ENCODE peak calls at places on chromosomes 3 and 15, in eight cellular contexts. U, C, Y, A, I, H, L and J are unnamed samples.

GRCh38 chr15:83248151-83248851 is 36.2 kb downstream of the BNC1 start:
- DNase-seq in L (peak), U (peak), A (peak), I (peak), H (peak), Y (no peak), C (peak), J (peak)

GRCh38 chr3:128881576-128881975 is 2.2 kb downstream of the ACAD9 start:
- DNase-seq in H (no peak), U (no peak), C (no peak), A (no peak), I (no peak), Y (no peak), L (no peak), J (no peak)

GRCh38 chr3:196323723-196324122 is 5.7 kb upstream of the DYNLT2B start:
- DNase-seq in C (no peak), Y (no peak), L (peak), A (no peak), U (peak), H (no peak), I (no peak), J (no peak)

GRCh38 chr15:40763801-40764765 is at the start of gene GCHFR:
- DNase-seq in U (peak), H (no peak), L (peak), C (peak), I (peak), Y (peak), A (peak), J (peak)

GRCh38 chr15:61621146-61621545 is 392.0 kb upstream of the RORA start:
- DNase-seq in A (no peak), U (no peak), Y (no peak), I (no peak), L (no peak), H (no peak), C (peak), J (no peak)

GRCh38 chr15:44427756-44428724 is 611 bp downstream of the CTDSPL2 start:
- DNase-seq in Y (no peak), L (peak), I (peak), H (peak), A (no peak), U (peak), C (peak), J (no peak)

GRCh38 chr3:161336661-161337060 is 34.7 kb downstream of the SPTSSB start:
- DNase-seq in L (no peak), U (no peak), Y (no peak), A (no peak), I (no peak), C (no peak), H (no peak), J (no peak)

GRCh38 chr15:95326689-95327525 is 1003.6 kb upstream of the NR2F2 start:
- DNase-seq in Y (no peak), H (no peak), C (no peak), I (no peak), U (no peak), L (peak), A (no peak), J (no peak)

GRCh38 chr3:171358891-171359218 is 101.3 kb downstream of the TNIK start:
- DNase-seq in A (no peak), L (no peak), C (no peak), I (no peak), U (no peak), Y (no peak), H (no peak), J (no peak)

GRCh38 chr15:69747193-69747592 is 294.6 kb downstream of the RPLP1 start:
- DNase-seq in H (no peak), Y (no peak), A (no peak), C (no peak), L (no peak), I (no peak), U (no peak), J (no peak)

GRCh38 chr3:182303169-182303568 is 490.1 kb upstream of the ATP11B start:
- DNase-seq in U (no peak), H (no peak), A (no peak), I (no peak), C (peak), Y (no peak), L (no peak), J (no peak)

GRCh38 chr15:71072423-71072822 is 42.8 kb upstream of the THSD4 start:
- DNase-seq in L (no peak), U (no peak), A (no peak), H (no peak), I (no peak), Y (no peak), C (no peak), J (no peak)

GRCh38 chr3:132134611-132135010 is 99.8 kb upstream of the CPNE4 start:
- DNase-seq in C (peak), H (peak), Y (no peak), U (peak), I (peak), A (no peak), L (peak), J (peak)

GRCh38 chr3:141279074-141279945 is 47.7 kb downstream of the PXYLP1 start:
- DNase-seq in C (peak), L (peak), U (peak), H (no peak), A (no peak), Y (no peak), I (peak), J (no peak)

GRCh38 chr3:192408007-192408655 is 319.2 kb downstream of the FGF12 start:
- DNase-seq in A (no peak), U (no peak), C (no peak), L (no peak), I (peak), H (no peak), Y (no peak), J (no peak)

GRCh38 chr3:13318626-13319470 is 101.3 kb downstream of the NUP210 start:
- DNase-seq in L (no peak), U (no peak), Y (no peak), I (no peak), H (no peak), A (no peak), C (no peak), J (no peak)

GRCh38 chr3:126212629-126213375 is 32.4 kb upstream of the ALDH1L1 start:
- DNase-seq in Y (peak), C (no peak), H (no peak), I (peak), A (no peak), U (peak), L (peak), J (peak)

GRCh38 chr15:41917767-41918430 is 24.0 kb upstream of the SPTBN5 start:
- DNase-seq in Y (peak), I (peak), L (peak), C (peak), A (no peak), U (peak), H (no peak), J (peak)

GRCh38 chr3:131821376-131821775 is 213.4 kb downstream of the CPNE4 start:
- DNase-seq in U (no peak), A (no peak), Y (no peak), L (no peak), H (no peak), C (no peak), I (no peak), J (no peak)

GRCh38 chr15:29348308-29348914 is 78.8 kb upstream of the NSMCE3 start:
- DNase-seq in U (no peak), A (no peak), H (no peak), C (no peak), I (no peak), L (no peak), Y (no peak), J (no peak)

GRCh38 chr3:39101022-39101689 is 6.3 kb downstream of the GORASP1 start:
- DNase-seq in C (peak), A (no peak), H (no peak), U (peak), L (peak), Y (no peak), I (no peak), J (peak)

GRCh38 chr15:52799145-52799811 is 9.1 kb upstream of the ONECUT1 start:
- DNase-seq in H (no peak), L (no peak), U (no peak), I (no peak), A (no peak), C (no peak), Y (no peak), J (no peak)

GRCh38 chr3:150020527-150020926 is 49.8 kb upstream of the PFN2 start:
- DNase-seq in H (no peak), L (peak), C (peak), I (peak), A (no peak), Y (no peak), U (peak), J (peak)

GRCh38 chr3:108608750-108609149 is 19.2 kb downstream of the DZIP3 start:
- DNase-seq in A (no peak), L (no peak), H (no peak), U (no peak), I (no peak), Y (no peak), C (no peak), J (no peak)

GRCh38 chr3:50676031-50676705 is 1.4 kb downstream of the DOCK3 start:
- DNase-seq in H (no peak), L (no peak), I (no peak), U (no peak), A (no peak), Y (no peak), C (no peak), J (no peak)

GRCh38 chr3:50673937-50674336 is 790 bp upstream of the DOCK3 start:
- DNase-seq in C (no peak), I (no peak), L (no peak), H (no peak), U (no peak), A (no peak), Y (no peak), J (no peak)

GRCh38 chr3:50674349-50675178 is at the start of gene DOCK3:
- DNase-seq in C (peak), L (peak), U (peak), A (no peak), Y (peak), H (peak), I (peak), J (no peak)

GRCh38 chr3:50672656-50673055 is 2.1 kb upstream of the DOCK3 start:
- DNase-seq in H (no peak), C (no peak), Y (no peak), A (no peak), L (no peak), U (no peak), I (no peak), J (no peak)

DNA sequence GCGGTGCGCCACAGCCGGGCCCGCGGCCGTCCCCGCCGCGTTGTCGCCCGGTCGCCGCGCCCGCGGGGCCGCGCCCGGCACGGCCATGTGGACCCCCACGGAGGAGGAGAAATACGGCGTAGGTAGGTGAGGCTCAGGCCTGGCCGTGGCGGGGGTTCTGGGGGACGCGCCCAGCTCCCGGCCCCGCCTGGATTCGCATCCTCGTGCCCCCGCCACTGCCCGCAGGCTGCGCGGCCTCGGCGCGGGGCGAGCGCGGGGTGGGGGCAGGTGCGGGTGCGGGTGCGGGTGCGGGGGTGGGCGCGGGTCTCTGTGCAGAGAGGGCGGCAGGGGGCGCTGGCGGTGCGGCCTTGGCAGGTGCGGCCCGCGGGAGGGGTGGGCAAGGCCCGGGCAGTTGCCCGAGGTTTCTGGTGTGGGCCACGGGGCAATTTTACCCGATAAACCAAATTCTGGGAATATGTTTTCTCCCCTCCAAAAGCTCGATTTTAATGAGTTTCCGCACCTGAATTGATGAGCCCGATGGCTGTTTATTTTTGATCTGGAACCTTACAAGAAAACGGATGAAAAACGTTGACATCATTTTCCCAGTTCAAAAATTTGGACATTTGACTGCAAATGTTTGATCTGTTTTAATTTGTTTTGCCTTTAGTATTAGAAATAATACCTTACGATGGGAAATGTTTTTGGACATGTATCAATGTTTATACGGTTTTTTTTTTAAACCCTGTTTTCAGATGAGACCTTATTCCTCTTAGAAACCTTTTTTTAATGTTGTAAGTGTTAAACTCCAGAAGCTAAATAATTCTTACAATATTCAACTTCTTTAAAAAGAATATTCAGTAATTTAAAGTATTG is 678 bp downstream of the DOCK3 start:
- DNase-seq in U (no peak), H (no peak), L (no peak), Y (no peak), I (no peak), A (no peak), C (no peak), J (no peak)
- TF ChIP-seq CTCF in U (no peak), H (peak), L (peak), Y (no peak), I (peak), A (no peak), C (peak), J (peak)

DNA sequence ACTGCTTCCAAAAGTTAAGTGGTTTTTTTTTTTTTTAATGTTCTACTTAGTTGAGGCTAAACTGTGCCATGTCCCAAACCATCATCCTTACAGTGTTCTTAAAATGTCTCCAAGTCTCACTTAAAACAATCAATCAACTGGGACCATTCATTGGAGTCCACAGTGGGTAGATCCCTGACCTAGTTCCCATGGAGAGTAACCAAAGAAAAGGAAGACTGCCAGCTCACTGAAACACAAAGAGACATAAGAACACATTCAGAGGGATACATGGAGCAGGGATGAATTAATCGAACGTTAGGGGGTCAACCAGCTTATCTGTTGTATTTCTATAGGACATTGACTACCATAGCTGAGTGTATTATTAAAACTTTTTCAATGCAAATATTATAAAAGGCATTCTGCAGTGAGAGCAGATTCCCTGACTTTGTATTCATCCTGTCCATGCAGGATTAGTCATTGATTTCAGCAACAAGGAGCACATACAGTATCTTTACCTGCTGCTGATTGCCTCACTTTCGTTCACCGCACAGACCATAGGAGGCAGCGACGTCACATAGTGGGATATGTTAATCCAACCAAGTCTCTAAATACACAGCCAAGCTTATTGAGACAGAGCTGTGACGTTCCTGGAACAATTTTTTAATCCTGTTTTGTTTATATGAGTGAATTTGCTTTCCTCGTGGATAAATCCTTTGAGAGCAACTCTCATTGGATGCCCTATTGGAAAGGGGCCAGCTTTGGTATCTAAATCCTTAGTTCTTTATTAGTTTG is 365.0 kb upstream of the RBMS3 start:
- DNase-seq in L (peak), I (peak), H (peak), Y (no peak), A (no peak), U (peak), C (peak), J (peak)
- TF ChIP-seq CTCF in L (peak), I (peak), H (peak), Y (peak), A (no peak), U (peak), C (peak), J (no peak)

GRCh38 chr15:66827039-66827697 is 125.1 kb downstream of the SMAD6 start:
- DNase-seq in U (no peak), L (no peak), C (no peak), I (no peak), A (no peak), H (no peak), Y (no peak), J (no peak)

GRCh38 chr15:66825731-66826130 is 123.7 kb downstream of the SMAD6 start:
- DNase-seq in Y (no peak), C (no peak), I (no peak), L (no peak), H (no peak), A (no peak), U (no peak), J (no peak)

GRCh38 chr15:66826504-66826903 is 124.5 kb downstream of the SMAD6 start:
- DNase-seq in C (no peak), Y (no peak), A (no peak), I (no peak), U (no peak), L (no peak), H (no peak), J (no peak)

GRCh38 chr15:66829551-66830131 is 127.6 kb downstream of the SMAD6 start:
- DNase-seq in I (no peak), L (peak), H (no peak), Y (no peak), A (no peak), C (no peak), U (no peak), J (no peak)

GRCh38 chr15:66827698-66828055 is 125.6 kb downstream of the SMAD6 start:
- DNase-seq in L (no peak), Y (no peak), I (no peak), H (no peak), A (no peak), U (no peak), C (no peak), J (no peak)
- TF ChIP-seq CTCF in L (no peak), Y (no peak), I (no peak), H (no peak), A (no peak), U (no peak), C (no peak), J (no peak)

GRCh38 chr3:15064835-15065549 is at the start of gene MRPS25:
- DNase-seq in C (peak), Y (peak), U (peak), L (peak), I (peak), H (peak), A (peak), J (peak)
- TF ChIP-seq CTCF in C (no peak), Y (no peak), U (no peak), L (no peak), I (no peak), H (no peak), A (no peak), J (no peak)

GRCh38 chr3:11662392-11662990 is 18.8 kb upstream of the VGLL4 start:
- DNase-seq in U (no peak), I (peak), L (no peak), A (no peak), C (peak), H (no peak), Y (no peak), J (peak)
- TF ChIP-seq CTCF in U (peak), I (peak), L (peak), A (no peak), C (peak), H (peak), Y (no peak), J (peak)

GRCh38 chr15:81281176-81281735 is 42.7 kb downstream of the STARD5 start:
- DNase-seq in H (no peak), C (no peak), U (no peak), I (no peak), A (no peak), Y (no peak), L (no peak), J (no peak)
- TF ChIP-seq CTCF in H (no peak), C (no peak), U (no peak), I (no peak), A (no peak), Y (no peak), L (no peak), J (no peak)